ENCODE peak calls at places on chromosomes 4 and X, in eight cellular contexts. L, Y, G, T, Z, H, R and I are unnamed samples.

GRCh38 chr4:183182873-183183725 is 84.0 kb downstream of the WWC2 start:
- DNase-seq in G (peak), Y (no peak), L (no peak), Z (peak), R (peak), H (no peak), T (no peak), I (peak)

GRCh38 chr4:95610170-95610569 is 61.4 kb upstream of the UNC5C start:
- DNase-seq in L (no peak), Z (no peak), R (no peak), Y (no peak), G (no peak), T (no peak), H (no peak), I (no peak)

GRCh38 chr4:117549624-117550023 is 464.2 kb upstream of the TRAM1L1 start:
- DNase-seq in T (no peak), Z (peak), G (no peak), R (no peak), Y (no peak), L (no peak), H (no peak), I (no peak)

GRCh38 chr4:133997440-133997839 is 204.1 kb downstream of the PABPC4L start:
- DNase-seq in T (no peak), G (no peak), Y (no peak), R (no peak), L (no peak), Z (peak), H (no peak), I (no peak)

GRCh38 chr4:6245246-6246169 is 24.1 kb upstream of the WFS1 start:
- DNase-seq in Z (no peak), R (no peak), H (no peak), Y (no peak), L (no peak), T (peak), G (no peak), I (no peak)

GRCh38 chr4:69497081-69497480 is 1.4 kb upstream of the UGT2B4 start:
- DNase-seq in R (no peak), G (no peak), Y (no peak), L (no peak), Z (peak), H (no peak), T (no peak), I (no peak)

GRCh38 chr4:8546766-8547107 is 33.5 kb upstream of the GPR78 start:
- DNase-seq in H (no peak), Z (no peak), G (no peak), Y (no peak), L (no peak), R (no peak), T (no peak), I (no peak)

GRCh38 chr4:7462509-7462971 is 27.8 kb upstream of the PSAPL1 start:
- DNase-seq in Z (no peak), R (peak), G (no peak), H (no peak), Y (no peak), T (peak), L (no peak), I (no peak)

GRCh38 chr4:105619193-105619931 is 66.9 kb downstream of the ARHGEF38 start:
- DNase-seq in R (peak), H (no peak), L (no peak), Y (no peak), G (no peak), Z (no peak), T (peak), I (peak)

GRCh38 chr4:6856391-6856790 is 53.2 kb upstream of the TBC1D14 start:
- DNase-seq in T (no peak), R (no peak), G (no peak), L (no peak), Y (no peak), H (no peak), Z (no peak), I (no peak)

GRCh38 chr4:188869581-188869980 is 730.3 kb downstream of the TRIML1 start:
- DNase-seq in L (no peak), Z (no peak), T (no peak), Y (no peak), R (no peak), H (no peak), G (no peak), I (no peak)

GRCh38 chr4:72341432-72341820 is 227.6 kb downstream of the ADAMTS3 start:
- DNase-seq in H (no peak), G (no peak), L (no peak), R (no peak), Z (no peak), Y (no peak), T (no peak), I (no peak)

GRCh38 chr4:130026185-130026584 is 930.2 kb downstream of the C4orf33 start:
- DNase-seq in L (no peak), G (no peak), T (no peak), Y (no peak), H (no peak), Z (no peak), R (peak), I (no peak)

GRCh38 chr4:145177906-145178538 is 2.4 kb downstream of the OTUD4 start:
- DNase-seq in T (no peak), H (peak), L (no peak), R (no peak), G (peak), Y (no peak), Z (peak), I (peak)

GRCh38 chr4:186932631-186933150 is 209.0 kb upstream of the FAT1 start:
- DNase-seq in H (no peak), L (no peak), Y (no peak), T (no peak), G (no peak), Z (peak), R (no peak), I (no peak)

GRCh38 chr4:190121759-190122158 is 51.8 kb upstream of the DUX4 start:
- DNase-seq in H (no peak), Z (no peak), R (no peak), T (no peak), G (no peak), L (no peak), Y (no peak), I (no peak)

GRCh38 chr4:183254162-183254561 is 65.9 kb downstream of the CLDN22 start:
- DNase-seq in Z (no peak), H (no peak), G (no peak), R (no peak), L (no peak), T (no peak), Y (no peak), I (no peak)

GRCh38 chrX:29172880-29173279 is 585.6 kb downstream of the IL1RAPL1 start:
- DNase-seq in H (no peak), T (no peak), L (no peak), R (no peak), Z (peak), Y (no peak), G (no peak), I (no peak)

GRCh38 chr4:145012841-145013240 is 85.2 kb downstream of the ANAPC10 start:
- DNase-seq in R (no peak), G (no peak), Z (peak), L (no peak), T (no peak), H (no peak), Y (no peak), I (no peak)

GRCh38 chrX:95919605-95920004 is 765.0 kb upstream of the DIAPH2 start:
- DNase-seq in T (no peak), R (no peak), L (no peak), Y (no peak), H (no peak), G (no peak), Z (no peak), I (no peak)

GRCh38 chr4:27568236-27568951 is 707.8 kb downstream of the STIM2 start:
- DNase-seq in G (no peak), H (no peak), T (no peak), R (no peak), Z (no peak), Y (no peak), L (no peak), I (no peak)

GRCh38 chr4:157459789-157460188 is 239.3 kb downstream of the GRIA2 start:
- DNase-seq in R (no peak), Z (no peak), L (no peak), T (no peak), Y (no peak), H (no peak), G (no peak), I (no peak)

GRCh38 chr4:5956285-5957021 is 61.8 kb downstream of the C4orf50 start:
- DNase-seq in Z (no peak), T (peak), G (no peak), R (peak), L (no peak), H (no peak), Y (no peak), I (no peak)

GRCh38 chr4:69120869-69121268 is 24.6 kb downstream of the UGT2B7 start:
- DNase-seq in R (no peak), Y (no peak), G (no peak), Z (no peak), H (no peak), T (no peak), L (no peak), I (no peak)

GRCh38 chrX:154329284-154329683 is 33.7 kb downstream of the TKTL1 start:
- DNase-seq in Z (no peak), R (peak), L (no peak), G (no peak), Y (no peak), T (no peak), H (no peak), I (no peak)

GRCh38 chr4:54879576-54879975 is 221.8 kb downstream of the KIT start:
- DNase-seq in G (no peak), T (no peak), H (no peak), L (no peak), Y (no peak), R (no peak), Z (peak), I (no peak)